ENCODE peak calls at places on chromosomes 5 and 9, in five cellular contexts. B is HepG2, P is K562, F is GM12878, I is H1. C is an unnamed sample.

GRCh38 chr5:143401846-143402463 is 1.5 kb downstream of the NR3C1 start:
- DNase-seq in B (peak; percentile 13), P (no peak), F (no peak), I (no peak), C (no peak)

GRCh38 chr5:78235289-78235688 is 59.2 kb downstream of the AP3B1 start:
- DNase-seq in B (no peak), P (no peak), F (no peak), I (no peak), C (no peak)

GRCh38 chr9:120387257-120387999 is 192.5 kb downstream of the CDK5RAP2 start:
- DNase-seq in B (peak; percentile 80), P (no peak), F (no peak), I (no peak), C (no peak)

GRCh38 chr5:132839426-132840301 is 9.2 kb upstream of the SHROOM1 start:
- DNase-seq in B (peak; percentile 89), P (no peak), F (no peak), I (no peak), C (no peak)

GRCh38 chr5:45189481-45189880 is 380.7 kb downstream of the MRPS30 start:
- DNase-seq in B (no peak), P (no peak), F (no peak), I (no peak), C (no peak)

GRCh38 chr9:114777841-114778240 is 28.0 kb downstream of the TNFSF15 start:
- DNase-seq in B (no peak), P (no peak), F (no peak), I (no peak), C (no peak)

GRCh38 chr5:140497897-140498296 is 49.6 kb upstream of the EIF4EBP3 start:
- DNase-seq in B (peak; percentile 56), P (no peak), F (no peak), I (no peak), C (no peak)

GRCh38 chr9:37715260-37715659 is 38.3 kb upstream of the TRMT10B start:
- DNase-seq in B (peak; percentile 3), P (no peak), F (no peak), I (no peak), C (no peak)

GRCh38 chr5:170313344-170313743 is 15.8 kb upstream of the LCP2 start:
- DNase-seq in B (no peak), P (peak; percentile 76), F (no peak), I (no peak), C (no peak)

GRCh38 chr5:176736271-176736965 is 73.9 kb upstream of the UNC5A start:
- DNase-seq in B (no peak), P (no peak), F (no peak), I (no peak), C (peak; percentile 44)

GRCh38 chr9:69486498-69486897 is 161.5 kb downstream of the ENTREP1 start:
- DNase-seq in B (no peak), P (no peak), F (no peak), I (no peak), C (no peak)

GRCh38 chr5:81035522-81035921 is 75.4 kb downstream of the RASGRF2 start:
- DNase-seq in B (no peak), P (no peak), F (no peak), I (no peak), C (no peak)

GRCh38 chr5:158616707-158617106 is 483.0 kb downstream of the EBF1 start:
- DNase-seq in B (no peak), P (no peak), F (no peak), I (no peak), C (no peak)
- TF ChIP-seq CHD2 in B (no peak), P (no peak), F (no peak), I (no peak), C (no peak)

GRCh38 chr5:158285771-158286170 is 426.8 kb upstream of the CLINT1 start:
- DNase-seq in B (no peak), P (no peak), F (no peak), I (no peak), C (no peak)
- TF ChIP-seq GABPA in B (no peak), P (no peak), F (no peak), I (no peak), C (no peak)

DNA sequence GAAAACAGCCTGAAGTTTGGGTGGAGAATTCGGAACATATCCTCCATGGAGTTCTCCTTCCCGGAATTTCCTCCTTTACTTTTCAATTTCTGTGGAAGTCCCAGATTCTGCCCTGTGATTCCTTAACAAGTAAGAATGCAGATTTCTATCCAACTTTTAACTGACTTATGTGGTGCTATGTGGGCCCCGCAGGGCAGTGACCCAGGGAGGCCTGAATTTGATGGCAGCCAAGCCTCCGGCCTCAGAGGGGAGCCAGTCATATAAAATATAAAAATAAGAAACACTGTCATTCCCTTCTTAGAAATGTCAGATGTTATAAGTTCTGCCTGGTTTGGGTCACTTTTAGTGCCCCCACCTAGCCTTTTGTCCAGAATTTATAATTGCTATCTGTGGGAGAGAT is 39.2 kb upstream of the MVB12B start:
- DNase-seq in B (no peak), P (no peak), F (no peak), I (no peak), C (no peak)
- TF ChIP-seq CHD2 in B (no peak), P (no peak), F (no peak), I (no peak), C (no peak)

GRCh38 chr9:96554326-96554725 is 65.3 kb downstream of the CDC14B start:
- DNase-seq in B (no peak), P (no peak), F (no peak), I (no peak), C (no peak)

GRCh38 chr9:96557921-96558320 is 61.7 kb downstream of the CDC14B start:
- DNase-seq in B (no peak), P (no peak), F (no peak), I (no peak), C (no peak)

GRCh38 chr9:96556701-96557461 is 62.8 kb downstream of the CDC14B start:
- DNase-seq in B (no peak), P (no peak), F (no peak), I (no peak), C (no peak)

GRCh38 chr9:96554801-96555566 is 64.7 kb downstream of the CDC14B start:
- DNase-seq in B (no peak), P (no peak), F (no peak), I (no peak), C (no peak)

GRCh38 chr9:96555567-96556386 is 63.9 kb downstream of the CDC14B start:
- DNase-seq in B (no peak), P (no peak), F (no peak), I (no peak), C (no peak)
- TF ChIP-seq GABPA in B (no peak), P (no peak), F (no peak), I (no peak), C (no peak)

GRCh38 chr5:174414315-174414710 is 310.1 kb upstream of the MSX2 start:
- DNase-seq in B (no peak), P (no peak), F (no peak), I (no peak), C (no peak)
- TF ChIP-seq CHD2 in B (no peak), P (no peak), F (no peak), I (no peak), C (no peak)

DNA sequence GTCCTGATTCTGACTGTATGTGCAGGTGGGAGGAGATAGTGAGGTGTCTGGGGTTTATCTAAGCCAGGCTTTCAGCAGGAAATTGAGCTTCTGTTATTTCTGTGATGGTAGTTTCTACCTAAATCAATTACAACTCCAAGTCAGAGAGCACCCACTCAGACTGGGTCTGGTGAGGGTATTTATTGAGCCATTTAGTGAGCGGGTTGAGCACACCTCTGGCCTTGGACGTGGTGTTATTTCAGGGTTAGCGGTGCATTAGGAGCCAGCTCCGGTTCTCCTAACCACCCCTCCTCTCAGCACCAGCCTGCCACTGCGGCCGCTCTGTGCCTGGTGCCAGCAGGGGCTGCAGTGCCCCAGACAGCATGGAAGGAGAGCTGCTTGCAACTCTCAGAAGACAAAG is 238.9 kb downstream of the CACNA1B start:
- DNase-seq in B (no peak), P (no peak), F (no peak), I (no peak), C (peak; percentile 57)
- TF ChIP-seq GABPA in B (no peak), P (no peak), F (no peak), I (no peak), C (no peak)

GRCh38 chr9:126232461-126232860 is 94.2 kb upstream of the MVB12B start:
- DNase-seq in B (no peak), P (no peak), F (no peak), I (no peak), C (peak; percentile 2)

GRCh38 chr9:126228779-126229444 is 97.7 kb upstream of the MVB12B start:
- DNase-seq in B (peak; percentile 49), P (peak; percentile 70), F (no peak), I (peak; percentile 27), C (peak; percentile 90)

GRCh38 chr9:126228111-126228778 is 98.4 kb upstream of the MVB12B start:
- DNase-seq in B (no peak), P (no peak), F (no peak), I (no peak), C (peak; percentile 34)

GRCh38 chr9:126229501-126229900 is 97.1 kb upstream of the MVB12B start:
- DNase-seq in B (no peak), P (no peak), F (no peak), I (no peak), C (peak; percentile 7)

DNA sequence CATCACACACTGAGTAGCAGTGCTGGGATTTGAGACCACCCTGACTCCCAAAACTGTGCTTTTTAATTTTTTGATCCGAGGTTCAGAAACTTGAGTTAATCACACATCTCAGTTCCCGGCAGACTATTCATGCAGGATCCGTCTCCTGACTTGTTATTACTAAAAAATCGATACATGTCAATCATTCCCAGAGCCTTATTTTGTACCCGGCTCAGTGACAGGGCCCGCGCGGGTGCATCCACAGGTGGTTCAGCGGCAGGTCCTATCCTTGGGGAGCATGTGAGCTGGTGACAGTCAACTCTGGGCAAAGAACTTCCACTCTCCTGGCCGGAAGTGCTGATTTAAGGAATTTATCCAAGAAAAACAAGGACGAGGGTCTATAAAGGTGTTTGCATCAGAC is 95.9 kb upstream of the MVB12B start:
- DNase-seq in B (no peak), P (no peak), F (no peak), I (no peak), C (peak; percentile 4)
- TF ChIP-seq CHD2 in B (no peak), P (no peak), F (no peak), I (no peak), C (no peak)